ENCODE peak calls at places on chromosomes 3 and 15, in seven cellular contexts. Y, V, I, T, L, S and W are unnamed samples.
A peak's percentile ranks its signal among the peaks of the same experiment; 100 is the strongest.

GRCh38 chr3:90092994-90093393 is 985.6 kb downstream of the EPHA3 start:
- DNase-seq in Y (no peak), V (no peak), I (no peak), T (no peak), L (no peak), S (peak; percentile 8), W (peak; percentile 16)

GRCh38 chr3:56783644-56784451 is 17.9 kb downstream of the ARHGEF3 start:
- DNase-seq in Y (no peak), V (peak; percentile 62), I (no peak), T (peak; percentile 76), L (peak; percentile 85), S (peak; percentile 68), W (peak; percentile 90)

GRCh38 chr3:42497009-42497731 is 5.3 kb upstream of the VIPR1 start:
- DNase-seq in Y (peak; percentile 63), V (no peak), I (peak; percentile 21), T (peak; percentile 16), L (no peak), S (peak; percentile 70), W (peak; percentile 72)

GRCh38 chr15:45884755-45885445 is 250.1 kb downstream of the SQOR start:
- DNase-seq in Y (no peak), V (peak; percentile 30), I (no peak), T (peak; percentile 51), L (no peak), S (no peak), W (no peak)

GRCh38 chr3:85846940-85847339 is 888.2 kb downstream of the CADM2 start:
- DNase-seq in Y (no peak), V (no peak), I (no peak), T (no peak), L (no peak), S (no peak), W (no peak)

GRCh38 chr3:126135056-126135397 is 45.4 kb downstream of the ALDH1L1 start:
- DNase-seq in Y (no peak), V (no peak), I (no peak), T (peak; percentile 8), L (no peak), S (no peak), W (no peak)

GRCh38 chr15:38930851-38931572 is 366.4 kb upstream of the RASGRP1 start:
- DNase-seq in Y (no peak), V (no peak), I (no peak), T (no peak), L (no peak), S (no peak), W (peak; percentile 59)

GRCh38 chr15:101801048-101801447 is 2.3 kb upstream of the OR4F6 start:
- DNase-seq in Y (no peak), V (no peak), I (no peak), T (no peak), L (no peak), S (no peak), W (no peak)

GRCh38 chr15:44087578-44088190 is 107.4 kb downstream of the FRMD5 start:
- DNase-seq in Y (no peak), V (no peak), I (no peak), T (no peak), L (no peak), S (no peak), W (peak; percentile 94)

GRCh38 chr3:10160925-10161324 is 3.8 kb upstream of the IRAK2 start:
- DNase-seq in Y (no peak), V (no peak), I (no peak), T (no peak), L (no peak), S (no peak), W (no peak)

DNA sequence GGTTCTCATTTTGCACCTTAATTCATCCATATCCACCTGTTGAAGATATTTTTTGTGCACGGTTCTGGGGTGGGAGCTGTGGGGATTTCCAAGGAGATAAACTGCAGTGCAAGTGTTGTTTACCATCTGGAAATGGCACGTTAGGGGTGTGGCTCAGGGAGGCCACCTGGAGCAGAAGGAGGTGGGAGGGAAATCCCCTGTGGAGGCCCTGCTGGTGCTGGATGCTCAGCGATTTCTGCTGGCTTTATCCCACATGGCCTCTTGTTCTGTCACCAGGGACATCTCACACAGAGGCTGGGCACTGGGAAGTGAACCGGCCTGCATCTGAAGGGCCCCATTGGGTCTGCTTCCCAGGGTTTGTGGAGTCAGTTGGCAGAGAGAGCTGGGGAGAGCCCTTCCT is 24.3 kb downstream of the TRPM1 start:
- DNase-seq in Y (no peak), V (no peak), I (peak; percentile 42), T (no peak), L (no peak), S (no peak), W (no peak)
- H3K4me3 ChIP-seq in Y (no peak overlapping the region), V (no peak overlapping the region), I (no peak overlapping the region), T (no peak overlapping the region), L (no peak overlapping the region), S (no peak overlapping the region), W (no peak overlapping the region)

GRCh38 chr15:23022156-23022555 is 17.2 kb downstream of the TUBGCP5 start:
- DNase-seq in Y (no peak), V (no peak), I (no peak), T (no peak), L (no peak), S (no peak), W (no peak)
- H3K4me3 ChIP-seq in Y (no peak overlapping the region), V (no peak overlapping the region), I (no peak overlapping the region), T (no peak overlapping the region), L (no peak overlapping the region), S (no peak overlapping the region), W (no peak overlapping the region)

DNA sequence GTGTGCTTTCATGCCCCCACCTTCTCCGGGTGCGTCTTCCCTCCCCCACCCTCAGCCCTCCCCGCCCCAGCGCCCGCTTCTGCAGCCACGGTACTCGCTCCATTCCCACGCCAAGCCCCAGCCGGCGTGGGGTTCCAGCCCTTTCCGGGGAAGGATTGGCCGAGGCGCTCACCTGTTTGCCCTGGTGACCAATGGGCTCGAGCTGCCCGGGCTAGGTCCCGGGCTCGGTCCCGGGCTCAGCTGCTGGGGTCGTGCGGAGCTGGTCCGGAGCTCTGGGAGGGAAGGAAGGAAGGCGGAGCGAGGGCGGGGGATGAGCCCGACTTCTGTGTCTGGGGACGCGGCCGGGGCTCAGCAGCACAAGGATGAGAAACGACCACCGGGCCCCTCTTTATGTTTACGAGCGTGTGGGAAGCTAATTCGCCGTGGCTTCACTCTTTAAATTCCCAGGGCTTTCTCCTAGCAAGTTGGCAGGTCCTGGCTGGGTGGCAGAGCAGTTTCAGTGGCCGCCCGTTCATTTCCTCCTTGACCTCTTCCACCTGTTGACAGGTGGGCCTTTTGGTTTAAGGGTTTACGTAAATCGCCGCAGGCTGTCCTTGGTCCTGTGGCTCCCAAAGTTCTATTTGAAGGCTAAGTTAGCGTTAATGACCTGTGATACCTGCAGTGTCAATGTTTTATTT is at the start of gene IGSF10:
- DNase-seq in Y (peak; percentile 18), V (no peak), I (peak; percentile 53), T (peak; percentile 39), L (no peak), S (peak; percentile 15), W (no peak)
- H3K4me3 ChIP-seq in Y (peak within 1 kb of the TSS; percentile 72), V (peak within 1 kb of the TSS; percentile 48), I (peak within 1 kb of the TSS; percentile 68), T (peak within 1 kb of the TSS; percentile 49), L (no peak within 1 kb of the TSS), S (peak within 1 kb of the TSS; percentile 47), W (peak within 1 kb of the TSS; percentile 70)

GRCh38 chr15:67216859-67217258 is 37.6 kb downstream of the AAGAB start:
- DNase-seq in Y (no peak), V (no peak), I (no peak), T (no peak), L (no peak), S (no peak), W (no peak)
- H3K4me3 ChIP-seq in Y (no peak overlapping the region), V (no peak overlapping the region), I (no peak overlapping the region), T (no peak overlapping the region), L (no peak overlapping the region), S (no peak overlapping the region), W (no peak overlapping the region)

GRCh38 chr3:175443682-175444081 is 584.5 kb downstream of the NAALADL2 start:
- DNase-seq in Y (no peak), V (no peak), I (no peak), T (no peak), L (no peak), S (no peak), W (no peak)
- H3K4me3 ChIP-seq in Y (no peak overlapping the region), V (no peak overlapping the region), I (no peak overlapping the region), T (no peak overlapping the region), L (no peak overlapping the region), S (no peak overlapping the region), W (no peak overlapping the region)

DNA sequence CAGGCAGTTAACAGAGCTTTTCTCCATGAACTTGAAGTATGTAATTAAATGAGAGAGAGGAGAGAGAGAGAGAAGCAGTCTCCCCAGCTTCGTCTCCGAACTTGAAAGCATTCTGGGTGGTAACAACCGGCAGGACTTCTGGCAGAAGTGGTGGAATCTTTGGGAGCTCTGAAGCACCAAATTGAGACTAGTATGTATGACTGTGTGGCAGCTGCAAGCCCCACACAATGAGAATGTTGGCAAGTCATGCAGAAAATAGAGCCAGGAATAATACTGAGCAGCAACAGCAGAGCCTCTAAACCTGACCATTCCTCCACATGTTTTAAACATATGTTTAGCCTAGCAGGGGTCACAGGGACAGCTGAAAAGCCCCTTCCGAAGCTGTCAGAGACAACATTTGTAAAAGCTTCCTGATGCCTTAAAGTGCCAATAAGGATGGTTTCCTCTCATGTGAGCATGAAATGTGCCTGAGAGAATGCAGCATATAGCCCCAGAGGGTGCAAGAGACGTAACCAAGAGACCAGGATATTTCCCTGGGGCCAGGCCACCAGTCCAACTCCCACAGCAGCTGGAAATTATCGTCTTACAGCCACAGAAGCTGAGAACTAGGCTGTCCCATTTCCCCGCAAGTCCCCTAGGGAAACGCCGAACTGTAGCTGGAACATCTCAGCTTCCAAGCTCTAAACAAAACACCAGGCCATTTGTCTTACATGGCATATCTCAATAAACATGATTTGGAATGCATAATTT is 178.5 kb upstream of the CCDC54 start:
- DNase-seq in Y (no peak), V (peak; percentile 84), I (no peak), T (no peak), L (no peak), S (no peak), W (peak; percentile 89)
- H3K4me3 ChIP-seq in Y (no peak overlapping the region), V (no peak overlapping the region), I (no peak overlapping the region), T (no peak overlapping the region), L (no peak overlapping the region), S (no peak overlapping the region), W (no peak overlapping the region)